ENCODE peak calls at places on chromosomes 12 and 14, in five cellular contexts. T is stimulated activated CD4-positive, alpha-beta T cell treated with anti-CD3 and anti-CD28 coated beads, Interleukin-15, amount 100 ng/mL, for 48 hours; B is activated naive CD8-positive, alpha-beta T cell treated with anti-CD3 and anti-CD28 coated beads, Interleukin-2, amount 50 U/mL, for 24 hours; G is head of caudate nucleus; P is ureter. F is an unnamed sample.

GRCh38 chr14:21866479-21866878 is 192.9 kb upstream of the OR4E1 start:
- DNase-seq in T (no peak), B (no peak), G (no peak), P (no peak), F (no peak)

GRCh38 chr12:111438501-111438900 is 32.8 kb downstream of the SH2B3 start:
- DNase-seq in T (no peak), B (peak), G (no peak), P (no peak), F (no peak)

GRCh38 chr12:119938049-119938667 is 50.9 kb upstream of the BICDL1 start:
- DNase-seq in T (peak), B (peak), G (peak), P (peak), F (no peak)

GRCh38 chr14:75229923-75230792 is 48.5 kb upstream of the FOS start:
- DNase-seq in T (peak), B (peak), G (peak), P (peak), F (no peak)

GRCh38 chr12:58803893-58804292 is 116.4 kb downstream of the LRIG3 start:
- DNase-seq in T (no peak), B (no peak), G (peak), P (no peak), F (no peak)

GRCh38 chr12:70686299-70686698 is 49.1 kb upstream of the PTPRB start:
- DNase-seq in T (no peak), B (no peak), G (no peak), P (no peak), F (no peak)

GRCh38 chr12:93677195-93678064 is at the start of gene CRADD:
- DNase-seq in T (peak), B (peak), G (peak), P (peak), F (peak)

GRCh38 chr14:74257078-74257987 is 18.1 kb downstream of the VSX2 start:
- DNase-seq in T (peak), B (peak), G (peak), P (no peak), F (no peak)

GRCh38 chr12:79409562-79409961 is 281.2 kb downstream of the PAWR start:
- DNase-seq in T (no peak), B (no peak), G (no peak), P (no peak), F (no peak)

GRCh38 chr14:97866186-97866585 is 1069.0 kb downstream of the VRK1 start:
- DNase-seq in T (no peak), B (no peak), G (no peak), P (no peak), F (no peak)

GRCh38 chr14:75660238-75660629 is 442 bp downstream of the ERG28 start:
- DNase-seq in T (no peak), B (no peak), G (no peak), P (no peak), F (no peak)

GRCh38 chr12:62692884-62693283 is 226.3 kb downstream of the MON2 start:
- DNase-seq in T (no peak), B (no peak), G (no peak), P (no peak), F (no peak)

F was measured in esophagus muscularis mucosa.